ENCODE peak calls at places on chromosome 5, in six cellular contexts. One of them, this sample, is unnamed.
A peak's percentile ranks its signal among the peaks of the same experiment; 100 is the strongest.

GRCh38 chr5:93019896-93020295 is 561.1 kb downstream of the NR2F1-AS1 start:
- DNase-seq in omental fat pad: no peak
- DNase-seq in Peyer's patch: no peak
- DNase-seq in left lung: no peak
- DNase-seq in fibroblast of mammary gland: no peak
- DNase-seq in A549: no peak
- DNase-seq in this sample: no peak

GRCh38 chr5:6525910-6526309 is 77.3 kb downstream of the UBE2QL1 start:
- DNase-seq in fibroblast of mammary gland: peak; percentile 32
- DNase-seq in A549: peak; percentile 38
- DNase-seq in omental fat pad: no peak
- DNase-seq in left lung: no peak
- DNase-seq in Peyer's patch: no peak
- DNase-seq in this sample: peak; percentile 29

GRCh38 chr5:163503106-163504090 is 2.0 kb upstream of the MAT2B start:
- DNase-seq in left lung: peak; percentile 70
- DNase-seq in fibroblast of mammary gland: peak; percentile 89
- DNase-seq in A549: peak; percentile 76
- DNase-seq in omental fat pad: no peak
- DNase-seq in Peyer's patch: peak; percentile 63
- DNase-seq in this sample: peak; percentile 92

GRCh38 chr5:53418844-53419243 is 61.6 kb upstream of the FST start:
- DNase-seq in fibroblast of mammary gland: peak; percentile 99
- DNase-seq in A549: peak; percentile 86
- DNase-seq in omental fat pad: no peak
- DNase-seq in Peyer's patch: no peak
- DNase-seq in left lung: no peak
- DNase-seq in this sample: peak; percentile 85

GRCh38 chr5:93150311-93151012 is 430.6 kb downstream of the NR2F1-AS1 start:
- DNase-seq in omental fat pad: no peak
- DNase-seq in left lung: no peak
- DNase-seq in Peyer's patch: no peak
- DNase-seq in fibroblast of mammary gland: peak; percentile 40
- DNase-seq in A549: peak; percentile 3
- DNase-seq in this sample: peak; percentile 9

GRCh38 chr5:72692273-72692672 is 124.2 kb upstream of the TNPO1 start:
- DNase-seq in A549: no peak
- DNase-seq in Peyer's patch: no peak
- DNase-seq in left lung: no peak
- DNase-seq in fibroblast of mammary gland: peak; percentile 80
- DNase-seq in omental fat pad: no peak
- DNase-seq in this sample: no peak

GRCh38 chr5:138664276-138664943 is 88.8 kb upstream of the CTNNA1 start:
- DNase-seq in left lung: no peak
- DNase-seq in omental fat pad: no peak
- DNase-seq in fibroblast of mammary gland: peak; percentile 76
- DNase-seq in A549: no peak
- DNase-seq in Peyer's patch: no peak
- DNase-seq in this sample: peak; percentile 94

GRCh38 chr5:91359957-91360609 is 23.0 kb downstream of the ARRDC3 start:
- DNase-seq in fibroblast of mammary gland: no peak
- DNase-seq in Peyer's patch: no peak
- DNase-seq in omental fat pad: no peak
- DNase-seq in A549: no peak
- DNase-seq in left lung: no peak
- DNase-seq in this sample: no peak

GRCh38 chr5:84724683-84725082 is 340.0 kb upstream of the EDIL3 start:
- DNase-seq in fibroblast of mammary gland: peak; percentile 66
- DNase-seq in Peyer's patch: no peak
- DNase-seq in omental fat pad: no peak
- DNase-seq in left lung: no peak
- DNase-seq in A549: no peak
- DNase-seq in this sample: peak; percentile 35

GRCh38 chr5:168603776-168604175 is 24.6 kb upstream of the PANK3 start:
- DNase-seq in A549: no peak
- DNase-seq in omental fat pad: no peak
- DNase-seq in left lung: no peak
- DNase-seq in Peyer's patch: no peak
- DNase-seq in fibroblast of mammary gland: peak; percentile 56
- DNase-seq in this sample: no peak

GRCh38 chr5:32302822-32303754 is 9.7 kb downstream of the MTMR12 start:
- DNase-seq in left lung: no peak
- DNase-seq in A549: peak; percentile 56
- DNase-seq in Peyer's patch: no peak
- DNase-seq in omental fat pad: no peak
- DNase-seq in fibroblast of mammary gland: peak; percentile 14
- DNase-seq in this sample: no peak

DNA sequence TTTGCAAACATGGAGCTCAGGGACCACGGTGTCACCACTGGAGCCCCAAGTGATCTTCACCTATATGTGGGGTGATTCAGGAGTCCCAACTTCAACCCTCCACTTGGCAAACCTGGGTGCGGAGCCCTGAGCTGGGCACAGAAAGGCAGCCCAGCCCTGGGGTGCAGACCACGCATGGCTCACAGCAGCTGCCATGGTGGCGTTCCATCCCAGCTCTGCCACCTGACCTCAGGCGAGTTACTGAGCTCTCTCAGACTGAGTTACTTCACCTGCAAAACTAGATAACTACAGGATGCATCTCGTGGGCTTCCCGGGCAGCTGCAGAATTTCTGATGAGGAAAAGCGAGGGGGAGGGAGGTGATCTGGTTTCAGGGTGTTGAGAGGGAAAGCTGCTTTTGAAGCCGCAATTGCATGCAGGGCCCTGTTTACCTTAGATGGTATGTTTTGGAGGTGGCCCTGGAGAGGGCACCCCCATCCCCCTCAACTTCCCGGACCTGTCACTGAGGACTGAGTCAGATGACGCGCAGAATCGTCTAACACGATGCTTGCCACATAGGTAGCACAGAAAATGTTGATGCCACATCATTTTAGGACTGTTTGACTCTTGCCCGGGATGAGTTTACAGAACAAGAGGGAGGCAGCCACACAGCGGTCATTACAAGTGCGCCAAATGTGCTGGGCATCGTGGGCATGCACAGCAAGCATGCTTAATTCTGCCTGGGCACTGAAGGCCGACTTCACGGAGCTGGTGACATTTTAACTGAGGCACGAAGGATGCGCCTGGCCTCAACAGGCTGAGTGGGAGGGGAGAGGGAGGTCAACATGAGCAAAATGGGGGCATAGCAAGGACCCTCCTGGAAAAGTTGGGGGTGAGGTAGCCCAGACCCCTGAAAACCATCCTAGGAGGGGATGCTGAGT is 154.6 kb downstream of the COL23A1 start:
- DNase-seq in omental fat pad: no peak
- DNase-seq in Peyer's patch: peak; percentile 10
- DNase-seq in left lung: no peak
- DNase-seq in A549: no peak
- DNase-seq in fibroblast of mammary gland: no peak
- DNase-seq in this sample: no peak
- TF ChIP-seq CTCF in omental fat pad: no peak
- TF ChIP-seq CTCF in Peyer's patch: no peak
- TF ChIP-seq CTCF in left lung: no peak
- TF ChIP-seq CTCF in A549: no peak
- TF ChIP-seq CTCF in fibroblast of mammary gland: no peak
- TF ChIP-seq CTCF in this sample: no peak

GRCh38 chr5:27038476-27038875 is at the start of gene CDH9:
- DNase-seq in omental fat pad: no peak
- DNase-seq in left lung: no peak
- DNase-seq in A549: peak; percentile 6
- DNase-seq in fibroblast of mammary gland: no peak
- DNase-seq in Peyer's patch: no peak
- DNase-seq in this sample: no peak
- TF ChIP-seq CTCF in omental fat pad: no peak
- TF ChIP-seq CTCF in left lung: no peak
- TF ChIP-seq CTCF in A549: peak; percentile 14
- TF ChIP-seq CTCF in fibroblast of mammary gland: no peak
- TF ChIP-seq CTCF in Peyer's patch: no peak
- TF ChIP-seq CTCF in this sample: no peak

GRCh38 chr5:153831976-153832375 is 206.7 kb downstream of the FAM114A2 start:
- DNase-seq in fibroblast of mammary gland: peak; percentile 58
- DNase-seq in A549: peak; percentile 62
- DNase-seq in left lung: no peak
- DNase-seq in omental fat pad: no peak
- DNase-seq in Peyer's patch: no peak
- DNase-seq in this sample: peak; percentile 58

GRCh38 chr5:153824909-153825308 is 213.8 kb downstream of the FAM114A2 start:
- DNase-seq in A549: no peak
- DNase-seq in Peyer's patch: no peak
- DNase-seq in left lung: no peak
- DNase-seq in omental fat pad: no peak
- DNase-seq in fibroblast of mammary gland: no peak
- DNase-seq in this sample: peak; percentile 18

GRCh38 chr5:153827407-153827806 is 211.3 kb downstream of the FAM114A2 start:
- DNase-seq in fibroblast of mammary gland: peak; percentile 32
- DNase-seq in A549: peak; percentile 3
- DNase-seq in Peyer's patch: no peak
- DNase-seq in omental fat pad: no peak
- DNase-seq in left lung: no peak
- DNase-seq in this sample: peak; percentile 17
- TF ChIP-seq CTCF in fibroblast of mammary gland: peak; percentile 47
- TF ChIP-seq CTCF in A549: no peak
- TF ChIP-seq CTCF in Peyer's patch: no peak
- TF ChIP-seq CTCF in omental fat pad: no peak
- TF ChIP-seq CTCF in left lung: no peak
- TF ChIP-seq CTCF in this sample: peak; percentile 27

GRCh38 chr5:79133657-79134451 is 22.2 kb downstream of the BHMT start:
- DNase-seq in Peyer's patch: peak; percentile 51
- DNase-seq in A549: peak; percentile 83
- DNase-seq in left lung: peak; percentile 45
- DNase-seq in omental fat pad: peak; percentile 60
- DNase-seq in fibroblast of mammary gland: peak; percentile 91
- DNase-seq in this sample: peak; percentile 84
- TF ChIP-seq CTCF in Peyer's patch: peak; percentile 61
- TF ChIP-seq CTCF in A549: peak; percentile 71
- TF ChIP-seq CTCF in left lung: peak; percentile 68
- TF ChIP-seq CTCF in omental fat pad: peak; percentile 8
- TF ChIP-seq CTCF in fibroblast of mammary gland: peak; percentile 89
- TF ChIP-seq CTCF in this sample: peak; percentile 72

GRCh38 chr5:172796306-172796705 is 25.3 kb upstream of the DUSP1 start:
- DNase-seq in omental fat pad: no peak
- DNase-seq in fibroblast of mammary gland: no peak
- DNase-seq in left lung: no peak
- DNase-seq in Peyer's patch: no peak
- DNase-seq in A549: no peak
- DNase-seq in this sample: no peak

GRCh38 chr5:172797800-172798199 is 26.8 kb upstream of the DUSP1 start:
- DNase-seq in Peyer's patch: no peak
- DNase-seq in left lung: no peak
- DNase-seq in A549: no peak
- DNase-seq in fibroblast of mammary gland: no peak
- DNase-seq in omental fat pad: no peak
- DNase-seq in this sample: no peak

GRCh38 chr5:172792693-172793570 is 21.9 kb upstream of the DUSP1 start:
- DNase-seq in fibroblast of mammary gland: no peak
- DNase-seq in omental fat pad: no peak
- DNase-seq in A549: no peak
- DNase-seq in Peyer's patch: no peak
- DNase-seq in left lung: no peak
- DNase-seq in this sample: no peak

GRCh38 chr5:172793577-172794488 is 22.8 kb upstream of the DUSP1 start:
- DNase-seq in fibroblast of mammary gland: peak; percentile 91
- DNase-seq in Peyer's patch: no peak
- DNase-seq in A549: no peak
- DNase-seq in left lung: no peak
- DNase-seq in omental fat pad: no peak
- DNase-seq in this sample: peak; percentile 59

GRCh38 chr5:172795401-172795977 is 24.5 kb upstream of the DUSP1 start:
- DNase-seq in fibroblast of mammary gland: peak; percentile 100
- DNase-seq in A549: peak; percentile 42
- DNase-seq in left lung: peak; percentile 89
- DNase-seq in Peyer's patch: peak; percentile 28
- DNase-seq in omental fat pad: peak; percentile 74
- DNase-seq in this sample: peak; percentile 96
- TF ChIP-seq CTCF in fibroblast of mammary gland: no peak
- TF ChIP-seq CTCF in A549: no peak
- TF ChIP-seq CTCF in left lung: no peak
- TF ChIP-seq CTCF in Peyer's patch: no peak
- TF ChIP-seq CTCF in omental fat pad: no peak
- TF ChIP-seq CTCF in this sample: no peak

GRCh38 chr5:19605846-19606407 is 382.1 kb downstream of the CDH18 start:
- DNase-seq in A549: no peak
- DNase-seq in left lung: no peak
- DNase-seq in Peyer's patch: no peak
- DNase-seq in omental fat pad: no peak
- DNase-seq in fibroblast of mammary gland: no peak
- DNase-seq in this sample: peak; percentile 40

GRCh38 chr5:19608434-19608833 is 379.6 kb downstream of the CDH18 start:
- DNase-seq in omental fat pad: no peak
- DNase-seq in left lung: no peak
- DNase-seq in Peyer's patch: no peak
- DNase-seq in A549: peak; percentile 12
- DNase-seq in fibroblast of mammary gland: peak; percentile 1
- DNase-seq in this sample: peak; percentile 38
- TF ChIP-seq CTCF in omental fat pad: no peak
- TF ChIP-seq CTCF in left lung: no peak
- TF ChIP-seq CTCF in Peyer's patch: no peak
- TF ChIP-seq CTCF in A549: no peak
- TF ChIP-seq CTCF in fibroblast of mammary gland: no peak
- TF ChIP-seq CTCF in this sample: peak; percentile 32

This sample was measured in MCF 10A.